ENCODE peak calls at places on chromosomes 4 and X, in four cellular contexts. R is GM10248; Z is SJSA1; V is stimulated activated CD4-positive, alpha-beta T cell treated with anti-CD3 and anti-CD28 coated beads, Interleukin-15, amount 100 ng/mL, for 1 hour. F is an unnamed sample.

GRCh38 chr4:35151816-35152572 is 1092.3 kb downstream of the ARAP2 start:
- DNase-seq in R (no peak), Z (no peak), V (no peak), F (no peak)

GRCh38 chrX:67749536-67749935 is 205.7 kb downstream of the AR start:
- DNase-seq in R (no peak), Z (no peak), V (no peak), F (no peak)

GRCh38 chrX:104351173-104351769 is 96.5 kb upstream of the ESX1 start:
- DNase-seq in R (no peak), Z (no peak), V (no peak), F (no peak)

GRCh38 chrX:71998836-71999509 is 88.3 kb downstream of the NHSL2 start:
- DNase-seq in R (peak), Z (no peak), V (no peak), F (no peak)

GRCh38 chr4:13984996-13985780 is 357.7 kb upstream of the BOD1L1 start:
- DNase-seq in R (no peak), Z (no peak), V (no peak), F (no peak)

GRCh38 chrX:149312936-149313432 is 192.1 kb downstream of the IDS start:
- DNase-seq in R (no peak), Z (no peak), V (no peak), F (no peak)

GRCh38 chr4:62517721-62518120 is 1317.6 kb downstream of the ADGRL3 start:
- DNase-seq in R (no peak), Z (no peak), V (no peak), F (no peak)

GRCh38 chrX:80216086-80216485 is 201.5 kb downstream of the TBX22 start:
- DNase-seq in R (no peak), Z (no peak), V (no peak), F (no peak)

GRCh38 chr4:134935320-134935719 is 733.7 kb upstream of the PABPC4L start:
- DNase-seq in R (no peak), Z (no peak), V (no peak), F (no peak)

GRCh38 chrX:25034889-25035288 is 19.1 kb upstream of the ARX start:
- DNase-seq in R (no peak), Z (no peak), V (no peak), F (no peak)

GRCh38 chrX:82127228-82128123 is 925.6 kb downstream of the SH3BGRL start:
- DNase-seq in R (no peak), Z (no peak), V (no peak), F (no peak)

GRCh38 chrX:106921637-106922036 is 1.4 kb downstream of the CLDN2 start:
- DNase-seq in R (no peak), Z (no peak), V (no peak), F (no peak)

GRCh38 chr4:103719320-103720204 is at the start of gene TACR3:
- DNase-seq in R (peak), Z (no peak), V (no peak), F (no peak)

GRCh38 chr4:32826169-32826568 is 2106.0 kb downstream of the PCDH7 start:
- DNase-seq in R (no peak), Z (no peak), V (no peak), F (no peak)

GRCh38 chrX:17692709-17693346 is 44.5 kb upstream of the SCML1 start:
- DNase-seq in R (no peak), Z (no peak), V (no peak), F (no peak)

GRCh38 chrX:129525162-129525561 is 1.9 kb upstream of the SMARCA1 start:
- DNase-seq in R (no peak), Z (no peak), V (no peak), F (no peak)

GRCh38 chr4:19034089-19034488 is 1012.5 kb upstream of the LCORL start:
- DNase-seq in R (no peak), Z (no peak), V (no peak), F (no peak)

GRCh38 chr4:128528793-128529553 is 241.4 kb upstream of the PGRMC2 start:
- DNase-seq in R (no peak), Z (peak), V (no peak), F (no peak)

GRCh38 chrX:44253573-44253942 is 89.9 kb downstream of the EFHC2 start:
- DNase-seq in R (no peak), Z (no peak), V (no peak), F (no peak)

GRCh38 chr4:1360423-1361283 is 13.6 kb downstream of the UVSSA start:
- DNase-seq in R (no peak), Z (no peak), V (no peak), F (no peak)

GRCh38 chr4:76974150-76974549 is 24.6 kb downstream of the SEPTIN11 start:
- DNase-seq in R (no peak), Z (no peak), V (no peak), F (no peak)

GRCh38 chrX:10501606-10502005 is 118.8 kb downstream of the MID1 start:
- DNase-seq in R (no peak), Z (no peak), V (no peak), F (no peak)

GRCh38 chr4:6942238-6942800 is 32.7 kb downstream of the TBC1D14 start:
- DNase-seq in R (peak), Z (peak), V (no peak), F (no peak)

GRCh38 chr4:74545488-74545887 is 100.6 kb downstream of the AREG start:
- DNase-seq in R (no peak), Z (no peak), V (no peak), F (no peak)

GRCh38 chrX:41862562-41863184 is 60.7 kb downstream of the CASK start:
- DNase-seq in R (no peak), Z (no peak), V (no peak), F (no peak)

GRCh38 chr4:82578935-82579334 is 17.1 kb upstream of the TMEM150C start:
- DNase-seq in R (no peak), Z (no peak), V (no peak), F (no peak)

GRCh38 chr4:98688416-98689290 is 30.2 kb upstream of the TSPAN5 start:
- DNase-seq in R (no peak), Z (peak), V (no peak), F (no peak)

GRCh38 chrX:155027509-155028066 is 944 bp downstream of the FUNDC2 start:
- DNase-seq in R (no peak), Z (no peak), V (no peak), F (no peak)

GRCh38 chr4:109301691-109302365 is 630 bp downstream of the COL25A1 start:
- DNase-seq in R (no peak), Z (no peak), V (no peak), F (no peak)

GRCh38 chr4:149029056-149029651 is 586.9 kb upstream of the NR3C2 start:
- DNase-seq in R (no peak), Z (no peak), V (no peak), F (no peak)

GRCh38 chr4:185840201-185840600 is 28.2 kb upstream of the SORBS2 start:
- DNase-seq in R (no peak), Z (no peak), V (no peak), F (no peak)

GRCh38 chr4:186854256-186854655 is 130.6 kb upstream of the FAT1 start:
- DNase-seq in R (no peak), Z (no peak), V (no peak), F (no peak)

GRCh38 chr4:14792702-14793227 is 209.5 kb upstream of the CPEB2 start:
- DNase-seq in R (no peak), Z (no peak), V (no peak), F (no peak)

GRCh38 chr4:119543187-119543586 is 85.4 kb downstream of the PDE5A start:
- DNase-seq in R (no peak), Z (no peak), V (no peak), F (no peak)

GRCh38 chr4:69749771-69750170 is 10.6 kb downstream of the SULT1B1 start:
- DNase-seq in R (no peak), Z (no peak), V (no peak), F (no peak)

GRCh38 chr4:48909697-48910096 is 3.1 kb upstream of the OCIAD2 start:
- DNase-seq in R (no peak), Z (peak), V (peak), F (no peak)

GRCh38 chr4:72432282-72432681 is 136.7 kb downstream of the ADAMTS3 start:
- DNase-seq in R (no peak), Z (no peak), V (no peak), F (no peak)

GRCh38 chrX:22730542-22730941 is 269.2 kb upstream of the DDX53 start:
- DNase-seq in R (no peak), Z (no peak), V (no peak), F (no peak)

GRCh38 chr4:74056114-74056857 is 17.8 kb upstream of the CXCL3 start:
- DNase-seq in R (no peak), Z (no peak), V (no peak), F (no peak)

F was measured in cortex of kidney.